ENCODE peak calls at places on chromosomes 6 and 20, in six cellular contexts. G is SK-N-SH, X is AG04450, J is HCT116, L is cardiac fibroblast, A is astrocyte. R is an unnamed sample.

GRCh38 chr6:87756858-87757257 is 54.8 kb upstream of the AKIRIN2 start:
- DNase-seq in G (no peak), X (peak; percentile 57), J (no peak), L (peak; percentile 75), A (peak; percentile 96), R (no peak)

GRCh38 chr6:17820055-17820454 is 113.3 kb upstream of the NUP153 start:
- DNase-seq in G (no peak), X (no peak), J (no peak), L (no peak), A (no peak), R (no peak)

GRCh38 chr20:31719644-31720485 is 2.8 kb downstream of the BCL2L1 start:
- DNase-seq in G (no peak), X (no peak), J (no peak), L (no peak), A (peak; percentile 49), R (peak; percentile 94)

GRCh38 chr20:38542994-38543906 is 37.7 kb upstream of the ADIG start:
- DNase-seq in G (no peak), X (no peak), J (no peak), L (peak; percentile 4), A (no peak), R (no peak)

GRCh38 chr20:50434653-50435396 is 75.4 kb upstream of the PTPN1 start:
- DNase-seq in G (no peak), X (peak; percentile 53), J (no peak), L (peak; percentile 84), A (peak; percentile 64), R (peak; percentile 98)

GRCh38 chr6:170596426-170596825 is 12.0 kb upstream of the PDCD2 start:
- DNase-seq in G (no peak), X (no peak), J (no peak), L (no peak), A (no peak), R (no peak)

GRCh38 chr6:161411265-161411944 is 137.5 kb upstream of the AGPAT4 start:
- DNase-seq in G (no peak), X (no peak), J (no peak), L (no peak), A (peak; percentile 51), R (no peak)

GRCh38 chr6:150448221-150448620 is 79.4 kb downstream of the IYD start:
- DNase-seq in G (no peak), X (no peak), J (no peak), L (no peak), A (no peak), R (no peak)

GRCh38 chr20:59141818-59142581 is 21.6 kb upstream of the ZNF831 start:
- DNase-seq in G (no peak), X (no peak), J (no peak), L (no peak), A (no peak), R (no peak)

GRCh38 chr20:12976720-12977633 is 31.8 kb upstream of the SPTLC3 start:
- DNase-seq in G (no peak), X (no peak), J (no peak), L (no peak), A (no peak), R (no peak)

GRCh38 chr6:19836799-19837510 is at the start of gene ID4:
- DNase-seq in G (peak; percentile 90), X (peak; percentile 87), J (no peak), L (peak; percentile 99), A (peak; percentile 95), R (peak; percentile 83)

GRCh38 chr20:9911519-9911918 is 72.6 kb upstream of the PAK5 start:
- DNase-seq in G (no peak), X (no peak), J (no peak), L (no peak), A (no peak), R (no peak)

GRCh38 chr6:168706471-168707177 is 265.6 kb downstream of the SMOC2 start:
- DNase-seq in G (no peak), X (no peak), J (no peak), L (no peak), A (no peak), R (no peak)

GRCh38 chr6:157717266-157717870 is 105.7 kb upstream of the SNX9 start:
- DNase-seq in G (no peak), X (no peak), J (no peak), L (no peak), A (no peak), R (no peak)

GRCh38 chr6:1970151-1970561 is 275.2 kb downstream of the GMDS start:
- DNase-seq in G (no peak), X (no peak), J (no peak), L (peak; percentile 23), A (no peak), R (no peak)

GRCh38 chr6:121828567-121828966 is 393.1 kb downstream of the GJA1 start:
- DNase-seq in G (no peak), X (no peak), J (no peak), L (peak; percentile 41), A (no peak), R (no peak)

GRCh38 chr6:38310061-38310460 is 329.7 kb downstream of the BTBD9 start:
- DNase-seq in G (no peak), X (no peak), J (no peak), L (no peak), A (no peak), R (no peak)

GRCh38 chr6:169326067-169326799 is 72.6 kb upstream of the THBS2 start:
- DNase-seq in G (peak; percentile 33), X (no peak), J (peak; percentile 44), L (peak; percentile 62), A (peak; percentile 23), R (no peak)

GRCh38 chr20:44295995-44296394 is 15.0 kb downstream of the FITM2 start:
- DNase-seq in G (no peak), X (no peak), J (no peak), L (no peak), A (no peak), R (no peak)

GRCh38 chr20:35432430-35432735 is 5.6 kb downstream of the GDF5 start:
- DNase-seq in G (no peak), X (no peak), J (no peak), L (no peak), A (no peak), R (no peak)
- TF ChIP-seq CTCF in G (no peak), X (no peak), J (no peak), L (peak; percentile 2), A (no peak), R (no peak)

GRCh38 chr6:136762022-136762975 is 30.0 kb downstream of the MAP3K5 start:
- DNase-seq in G (no peak), X (no peak), J (no peak), L (no peak), A (no peak), R (no peak)
- H3K4me3 ChIP-seq in G (peak overlapping the region; percentile 18), X (peak overlapping the region; percentile 13), J (no peak overlapping the region), L (no peak overlapping the region), A (no peak overlapping the region), R (no peak overlapping the region)

DNA sequence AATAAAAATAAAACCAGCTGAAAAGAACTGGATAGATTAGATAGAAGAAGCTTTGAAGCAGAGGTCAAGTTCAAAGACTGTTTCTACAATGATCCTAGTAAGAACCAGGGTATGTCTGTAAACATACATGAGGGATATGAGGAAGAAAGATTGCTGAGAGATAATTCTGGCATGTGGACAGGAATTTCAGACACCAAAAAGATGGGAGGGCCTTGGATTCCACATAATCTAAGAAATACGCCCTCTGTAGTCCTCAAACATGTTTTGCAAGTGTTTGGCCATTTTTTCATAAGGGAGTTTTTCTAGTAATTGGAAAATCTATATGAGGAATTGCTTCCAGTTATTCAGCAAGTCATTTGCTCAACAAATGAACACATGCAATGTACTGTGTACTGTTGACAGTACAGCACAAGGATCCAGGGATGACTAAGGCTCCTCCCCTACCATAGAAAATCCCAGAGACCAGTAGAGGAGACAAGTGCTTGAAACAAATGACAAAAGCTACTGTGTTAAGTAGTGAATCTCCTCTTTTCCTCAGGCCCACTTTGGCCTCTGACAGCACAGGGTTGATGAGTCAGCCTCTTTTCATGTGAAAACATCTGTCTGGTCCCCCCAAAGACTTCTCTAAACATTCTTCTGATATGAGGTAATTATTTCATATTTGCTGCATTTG is 795.9 kb downstream of the MAFB start:
- DNase-seq in G (no peak), X (peak; percentile 60), J (no peak), L (no peak), A (peak; percentile 82), R (no peak)
- TF ChIP-seq CTCF in G (peak; percentile 27), X (peak; percentile 36), J (no peak), L (no peak), A (peak; percentile 16), R (no peak)

GRCh38 chr20:25252226-25252625 is 4.3 kb downstream of the PYGB start:
- DNase-seq in G (no peak), X (no peak), J (no peak), L (no peak), A (no peak), R (no peak)

GRCh38 chr20:25250508-25250907 is 2.6 kb downstream of the PYGB start:
- DNase-seq in G (no peak), X (no peak), J (no peak), L (no peak), A (no peak), R (no peak)

GRCh38 chr20:25249198-25249931 is 1.5 kb downstream of the PYGB start:
- DNase-seq in G (peak; percentile 28), X (no peak), J (no peak), L (peak; percentile 33), A (no peak), R (peak; percentile 32)

GRCh38 chr20:25251558-25251957 is 3.7 kb downstream of the PYGB start:
- DNase-seq in G (peak; percentile 1), X (no peak), J (no peak), L (peak; percentile 47), A (no peak), R (no peak)

GRCh38 chr20:25251019-25251418 is 3.1 kb downstream of the PYGB start:
- DNase-seq in G (no peak), X (no peak), J (no peak), L (no peak), A (no peak), R (no peak)
- H3K4me3 ChIP-seq in G (no peak overlapping the region), X (no peak overlapping the region), J (no peak overlapping the region), L (peak overlapping the region; percentile 8), A (peak overlapping the region; percentile 40), R (peak overlapping the region; percentile 96)

GRCh38 chr6:69650703-69651102 is 146.1 kb downstream of the LMBRD1 start:
- DNase-seq in G (no peak), X (no peak), J (no peak), L (no peak), A (no peak), R (no peak)

GRCh38 chr6:69643688-69644087 is 153.1 kb downstream of the LMBRD1 start:
- DNase-seq in G (no peak), X (no peak), J (no peak), L (no peak), A (no peak), R (no peak)

GRCh38 chr6:69647726-69648125 is 149.1 kb downstream of the LMBRD1 start:
- DNase-seq in G (no peak), X (no peak), J (no peak), L (no peak), A (no peak), R (no peak)
- TF ChIP-seq CTCF in G (no peak), X (no peak), J (no peak), L (no peak), A (no peak), R (no peak)